ENCODE peak calls at places on chromosome 7, in seven cellular contexts. One of them, this sample, is unnamed.

GRCh38 chr7:108246227-108246837 is 116.2 kb upstream of the LAMB4 start:
- DNase-seq in testis: no peak
- DNase-seq in NCI-H1436: no peak
- DNase-seq in Peyer's patch: peak; percentile 46
- DNase-seq in germinal center: no peak
- DNase-seq in EL: peak; percentile 96
- DNase-seq in fibroblast of lung: peak; percentile 99
- DNase-seq in this sample: peak; percentile 90

GRCh38 chr7:153628825-153629224 is 423.4 kb upstream of the DPP6 start:
- DNase-seq in NCI-H1436: peak; percentile 1
- DNase-seq in fibroblast of lung: no peak
- DNase-seq in germinal center: no peak
- DNase-seq in EL: no peak
- DNase-seq in Peyer's patch: no peak
- DNase-seq in testis: no peak
- DNase-seq in this sample: no peak

GRCh38 chr7:149284343-149284742 is 22.3 kb downstream of the ZNF783 start:
- DNase-seq in NCI-H1436: no peak
- DNase-seq in germinal center: peak; percentile 31
- DNase-seq in EL: no peak
- DNase-seq in Peyer's patch: no peak
- DNase-seq in fibroblast of lung: no peak
- DNase-seq in testis: no peak
- DNase-seq in this sample: no peak

GRCh38 chr7:1434891-1435670 is 24.2 kb downstream of the MICALL2 start:
- DNase-seq in testis: no peak
- DNase-seq in germinal center: no peak
- DNase-seq in Peyer's patch: no peak
- DNase-seq in fibroblast of lung: no peak
- DNase-seq in NCI-H1436: no peak
- DNase-seq in EL: no peak
- DNase-seq in this sample: no peak

GRCh38 chr7:139823855-139824670 is 5.0 kb upstream of the TBXAS1 start:
- DNase-seq in testis: no peak
- DNase-seq in Peyer's patch: no peak
- DNase-seq in EL: no peak
- DNase-seq in fibroblast of lung: peak; percentile 19
- DNase-seq in NCI-H1436: no peak
- DNase-seq in germinal center: no peak
- DNase-seq in this sample: no peak

GRCh38 chr7:136134503-136134902 is 157.3 kb upstream of the MTPN start:
- DNase-seq in NCI-H1436: no peak
- DNase-seq in EL: peak; percentile 86
- DNase-seq in fibroblast of lung: peak; percentile 53
- DNase-seq in Peyer's patch: no peak
- DNase-seq in germinal center: no peak
- DNase-seq in testis: peak; percentile 40
- DNase-seq in this sample: peak; percentile 15

GRCh38 chr7:96998765-96999164 is 6.6 kb upstream of the DLX6 start:
- DNase-seq in testis: no peak
- DNase-seq in fibroblast of lung: no peak
- DNase-seq in germinal center: no peak
- DNase-seq in EL: no peak
- DNase-seq in Peyer's patch: no peak
- DNase-seq in NCI-H1436: no peak
- DNase-seq in this sample: no peak

GRCh38 chr7:153640586-153640985 is 411.6 kb upstream of the DPP6 start:
- DNase-seq in fibroblast of lung: no peak
- DNase-seq in testis: no peak
- DNase-seq in germinal center: no peak
- DNase-seq in Peyer's patch: no peak
- DNase-seq in NCI-H1436: no peak
- DNase-seq in EL: no peak
- DNase-seq in this sample: no peak

GRCh38 chr7:35334511-35334910 is 80.6 kb upstream of the TBX20 start:
- DNase-seq in EL: peak; percentile 62
- DNase-seq in germinal center: no peak
- DNase-seq in Peyer's patch: no peak
- DNase-seq in testis: peak; percentile 67
- DNase-seq in NCI-H1436: no peak
- DNase-seq in fibroblast of lung: no peak
- DNase-seq in this sample: no peak

GRCh38 chr7:31696270-31696669 is 9.3 kb downstream of the PPP1R17 start:
- DNase-seq in germinal center: no peak
- DNase-seq in NCI-H1436: no peak
- DNase-seq in EL: no peak
- DNase-seq in testis: no peak
- DNase-seq in fibroblast of lung: no peak
- DNase-seq in Peyer's patch: no peak
- DNase-seq in this sample: no peak